ENCODE peak calls at places on chromosomes 2 and 18, in five cellular contexts. K is A549, W is fibroblast of lung, V is IMR-90, Z is uterus. O is an unnamed sample.

GRCh38 chr18:76348267-76349066 is 146.6 kb downstream of the ZNF516 start:
- DNase-seq in Z (no peak), W (no peak), V (no peak), K (no peak), O (no peak)

GRCh38 chr2:181949047-181949446 is 36.6 kb upstream of the PPP1R1C start:
- DNase-seq in V (peak; percentile 37), W (peak; percentile 70), Z (no peak), K (no peak), O (no peak)

GRCh38 chr2:179017958-179018357 is 32.0 kb downstream of the CCDC141 start:
- DNase-seq in V (no peak), W (no peak), K (no peak), Z (no peak), O (no peak)

GRCh38 chr18:53261241-53261640 is 921.2 kb downstream of the DCC start:
- DNase-seq in K (no peak), W (no peak), Z (no peak), V (no peak), O (no peak)

GRCh38 chr2:5453648-5454390 is 238.4 kb upstream of the SOX11 start:
- DNase-seq in K (no peak), V (peak; percentile 31), Z (no peak), W (peak; percentile 90), O (peak; percentile 7)

GRCh38 chr2:15160201-15160600 is 400.9 kb downstream of the NBAS start:
- DNase-seq in V (no peak), Z (no peak), K (no peak), W (no peak), O (no peak)

GRCh38 chr2:206408323-206409320 is 34.7 kb upstream of the ADAM23 start:
- DNase-seq in V (no peak), K (no peak), W (no peak), Z (no peak), O (no peak)

GRCh38 chr2:25700221-25700660 is 26.9 kb upstream of the DTNB start:
- DNase-seq in Z (no peak), W (peak; percentile 33), V (peak; percentile 59), K (peak; percentile 70), O (peak; percentile 11)

GRCh38 chr2:166180951-166181812 is 53.4 kb upstream of the SCN1A start:
- DNase-seq in V (peak; percentile 56), W (peak; percentile 38), K (peak; percentile 45), Z (no peak), O (no peak)

GRCh38 chr2:240638517-240639160 is 13.4 kb downstream of the GPR35 start:
- DNase-seq in V (no peak), Z (no peak), W (no peak), K (no peak), O (no peak)

GRCh38 chr2:26179446-26179907 is 6.6 kb downstream of the GAREM2 start:
- DNase-seq in V (no peak), Z (no peak), W (no peak), K (no peak), O (no peak)

GRCh38 chr2:76314621-76315020 is 603.9 kb upstream of the GCFC2 start:
- DNase-seq in K (no peak), W (no peak), Z (no peak), V (no peak), O (no peak)

GRCh38 chr18:10979411-10979810 is 170.0 kb downstream of the PIEZO2 start:
- DNase-seq in V (no peak), W (no peak), K (no peak), Z (no peak), O (no peak)

GRCh38 chr2:59301466-59302402 is 1060.6 kb upstream of the FANCL start:
- DNase-seq in K (peak; percentile 70), V (peak; percentile 70), W (peak; percentile 71), Z (peak; percentile 21), O (peak; percentile 51)

GRCh38 chr2:650343-651310 is 26.6 kb downstream of the TMEM18 start:
- DNase-seq in K (no peak), Z (no peak), W (no peak), V (no peak), O (no peak)

GRCh38 chr18:62716679-62717058 is 1.3 kb downstream of the PHLPP1 start:
- DNase-seq in K (peak; percentile 21), Z (peak; percentile 30), V (no peak), W (peak; percentile 38), O (no peak)

GRCh38 chr2:8509613-8510012 is 172.2 kb upstream of the ID2 start:
- DNase-seq in W (no peak), Z (no peak), V (no peak), K (no peak), O (no peak)

GRCh38 chr18:47582055-47582454 is 330.6 kb upstream of the SKOR2 start:
- DNase-seq in W (no peak), V (no peak), K (no peak), Z (no peak), O (no peak)

GRCh38 chr2:181777654-181778053 is 97.3 kb upstream of the NEUROD1 start:
- DNase-seq in W (no peak), K (no peak), V (no peak), Z (no peak), O (no peak)

GRCh38 chr2:53018830-53019425 is 748.7 kb upstream of the CHAC2 start:
- DNase-seq in Z (no peak), K (peak; percentile 14), V (peak; percentile 34), W (no peak), O (no peak)

GRCh38 chr2:621303-622099 is 55.7 kb downstream of the TMEM18 start:
- DNase-seq in K (no peak), V (no peak), W (no peak), Z (no peak), O (no peak)

GRCh38 chr2:39508243-39508642 is 71.2 kb upstream of the MAP4K3 start:
- DNase-seq in K (no peak), Z (no peak), V (peak; percentile 88), W (peak; percentile 75), O (no peak)

GRCh38 chr2:138078153-138078552 is 113.9 kb downstream of the HNMT start:
- DNase-seq in V (no peak), K (no peak), Z (no peak), W (no peak), O (no peak)

GRCh38 chr2:171432969-171433762 is 624 bp downstream of the METTL8 start:
- DNase-seq in Z (no peak), W (peak; percentile 22), K (peak; percentile 77), V (peak; percentile 18), O (no peak)

GRCh38 chr2:232653441-232653840 is 20.0 kb downstream of the EFHD1 start:
- DNase-seq in Z (no peak), W (no peak), V (no peak), K (no peak), O (no peak)

GRCh38 chr18:65704051-65704450 is 46.8 kb upstream of the CDH7 start:
- DNase-seq in K (no peak), W (no peak), Z (no peak), V (no peak), O (no peak)

DNA sequence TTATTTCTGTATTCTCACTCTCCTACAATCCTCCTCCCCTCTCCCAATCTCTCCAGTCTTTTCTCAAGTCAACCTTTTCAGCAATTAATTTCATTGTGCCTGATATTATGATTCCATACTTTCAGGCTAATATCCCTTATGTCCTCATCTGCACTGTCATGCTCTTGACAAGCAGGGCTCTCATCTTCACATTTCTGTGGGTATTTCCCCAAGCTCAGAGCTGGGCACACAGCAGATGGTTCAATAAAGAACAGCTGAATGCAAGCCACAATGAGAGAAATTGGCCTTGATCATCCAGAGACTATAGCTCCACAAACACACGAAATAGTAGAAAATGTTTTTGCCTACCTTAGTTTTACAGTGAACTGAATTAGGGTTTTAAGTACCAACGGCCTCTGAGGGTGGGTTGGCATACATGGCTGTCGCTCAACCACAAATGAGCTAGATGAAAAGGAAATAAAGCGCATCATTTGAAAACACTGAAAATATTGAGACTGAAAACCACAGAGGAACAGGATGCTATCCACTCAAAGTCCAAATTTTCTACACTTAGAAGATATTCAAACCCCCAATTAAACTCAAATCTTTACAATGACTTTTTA is 47.5 kb upstream of the STAT1 start:
- DNase-seq in W (no peak), V (no peak), K (no peak), Z (no peak), O (no peak)
- H3K4me3 ChIP-seq in W (no peak overlapping the region), V (no peak overlapping the region), K (no peak overlapping the region), Z (no peak overlapping the region), O (no peak overlapping the region)

GRCh38 chr2:3657881-3658280 is at the start of gene ALLC:
- DNase-seq in K (no peak), W (no peak), Z (no peak), V (no peak), O (no peak)

GRCh38 chr2:3659447-3660432 is 1.7 kb downstream of the ALLC start:
- DNase-seq in Z (no peak), K (no peak), W (no peak), V (peak; percentile 38), O (peak; percentile 8)

GRCh38 chr2:3655871-3656761 is 1.9 kb upstream of the ALLC start:
- DNase-seq in V (no peak), Z (no peak), K (no peak), W (no peak), O (no peak)

GRCh38 chr2:3654464-3655225 is 3.4 kb upstream of the ALLC start:
- DNase-seq in V (no peak), K (no peak), Z (no peak), W (no peak), O (no peak)

DNA sequence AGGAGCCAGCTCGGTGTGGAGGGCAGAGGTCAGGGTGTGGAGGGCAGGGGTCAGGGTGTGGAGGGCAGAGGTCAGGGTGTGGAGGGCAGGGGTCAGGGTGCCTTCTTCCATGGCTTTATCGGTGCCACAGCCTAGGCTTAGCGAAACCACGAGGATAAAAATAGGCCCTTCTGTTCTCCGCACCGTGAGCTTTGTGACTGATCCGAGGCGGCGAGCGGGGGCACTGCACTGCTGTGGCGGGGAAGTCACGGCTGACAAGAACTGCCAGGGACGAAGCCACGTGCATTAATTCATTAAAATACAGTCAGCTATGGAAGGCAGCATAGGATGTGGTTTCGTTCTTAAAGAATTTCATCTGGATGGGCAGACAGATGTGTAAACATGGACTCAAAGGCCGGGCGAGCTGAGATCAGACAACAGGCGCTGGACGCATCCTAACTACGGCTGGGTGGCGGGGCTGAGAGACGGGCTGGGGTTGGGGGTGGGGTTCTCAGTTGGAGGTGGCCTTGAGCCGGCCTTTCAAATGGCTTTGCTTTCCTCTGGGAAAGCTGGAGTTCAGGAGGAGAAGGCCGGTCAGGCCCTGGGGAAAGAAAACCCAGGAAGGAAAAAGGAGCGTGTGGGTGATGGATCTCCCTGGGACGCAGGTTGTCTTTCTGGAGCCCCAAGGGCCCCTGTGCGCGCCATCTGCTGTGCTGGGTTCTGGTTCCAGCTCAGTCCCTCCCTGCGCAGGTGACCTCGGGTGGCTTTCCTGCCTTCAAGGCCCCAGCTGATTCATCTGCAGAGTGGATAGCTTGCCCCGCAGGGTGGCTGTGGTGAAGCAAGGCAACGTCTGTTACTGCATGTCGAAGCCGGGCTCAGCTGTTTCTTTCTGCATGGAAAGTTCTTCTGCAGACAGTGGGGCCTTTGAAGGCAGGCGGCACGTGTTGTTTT is 973 bp upstream of the ALLC start:
- DNase-seq in Z (no peak), K (no peak), W (peak; percentile 9), V (peak; percentile 7), O (no peak)
- H3K4me3 ChIP-seq in Z (no peak overlapping the region), K (no peak overlapping the region), W (no peak overlapping the region), V (no peak overlapping the region), O (no peak overlapping the region)

GRCh38 chr18:38397094-38397493 is 831.5 kb upstream of the CELF4 start:
- DNase-seq in Z (no peak), V (no peak), K (no peak), W (no peak), O (no peak)
- H3K4me3 ChIP-seq in Z (no peak overlapping the region), V (no peak overlapping the region), K (no peak overlapping the region), W (no peak overlapping the region), O (no peak overlapping the region)

DNA sequence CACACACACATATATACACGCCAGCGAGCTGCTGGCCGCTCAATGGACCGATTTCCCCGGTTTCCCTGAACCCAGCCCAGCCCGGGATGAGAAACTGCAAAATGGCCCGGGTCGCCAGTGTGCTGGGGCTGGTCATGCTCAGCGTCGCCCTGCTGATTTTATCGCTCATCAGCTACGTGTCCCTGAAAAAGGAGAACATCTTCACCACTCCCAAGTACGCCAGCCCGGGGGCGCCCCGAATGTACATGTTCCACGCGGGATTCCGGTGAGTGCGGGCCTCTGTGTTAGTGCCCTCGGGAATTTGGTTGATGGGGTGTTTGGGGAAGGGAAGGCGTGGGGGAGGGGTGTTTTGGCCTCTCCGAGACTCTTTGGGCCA is 392 bp downstream of the ST8SIA3 start:
- DNase-seq in Z (no peak), V (no peak), K (no peak), W (no peak), O (no peak)
- H3K4me3 ChIP-seq in Z (no peak overlapping the region), V (no peak overlapping the region), K (no peak overlapping the region), W (no peak overlapping the region), O (no peak overlapping the region)